ENCODE peak calls at places on chromosome 22, in seven cellular contexts. One of them, this sample, is unnamed.

GRCh38 chr22:31651667-31652066 is 10.3 kb downstream of the PISD start:
- DNase-seq in T-helper 9 cell: no peak
- DNase-seq in LoVo: no peak
- DNase-seq in CD4-positive, CD25-positive, alpha-beta regulatory T cell: no peak
- DNase-seq in T-helper 2 cell treated with Interferon-gamma antibody and Interleukin-4, amounts not matched to agents 5 μg/mL and 100 μg/mL, for 36 hours: no peak
- DNase-seq in mucosa of gallbladder: no peak
- DNase-seq in AG04449: no peak
- DNase-seq in this sample: no peak

GRCh38 chr22:23012081-23012622 is 58.2 kb upstream of the GNAZ start:
- DNase-seq in AG04449: no peak
- DNase-seq in T-helper 2 cell treated with Interferon-gamma antibody and Interleukin-4, amounts not matched to agents 5 μg/mL and 100 μg/mL, for 36 hours: peak; percentile 67
- DNase-seq in T-helper 9 cell: no peak
- DNase-seq in LoVo: no peak
- DNase-seq in CD4-positive, CD25-positive, alpha-beta regulatory T cell: peak; percentile 36
- DNase-seq in mucosa of gallbladder: no peak
- DNase-seq in this sample: no peak

GRCh38 chr22:38262051-38262795 is 10.6 kb downstream of the TMEM184B start:
- DNase-seq in T-helper 2 cell treated with Interferon-gamma antibody and Interleukin-4, amounts not matched to agents 5 μg/mL and 100 μg/mL, for 36 hours: peak; percentile 14
- DNase-seq in LoVo: no peak
- DNase-seq in T-helper 9 cell: peak; percentile 20
- DNase-seq in mucosa of gallbladder: peak; percentile 61
- DNase-seq in CD4-positive, CD25-positive, alpha-beta regulatory T cell: peak; percentile 53
- DNase-seq in AG04449: no peak
- DNase-seq in this sample: no peak

GRCh38 chr22:33114570-33114969 is 56.4 kb upstream of the SYN3 start:
- DNase-seq in CD4-positive, CD25-positive, alpha-beta regulatory T cell: no peak
- DNase-seq in LoVo: no peak
- DNase-seq in mucosa of gallbladder: no peak
- DNase-seq in T-helper 2 cell treated with Interferon-gamma antibody and Interleukin-4, amounts not matched to agents 5 μg/mL and 100 μg/mL, for 36 hours: no peak
- DNase-seq in AG04449: no peak
- DNase-seq in T-helper 9 cell: no peak
- DNase-seq in this sample: no peak

GRCh38 chr22:36454916-36455570 is 26.4 kb downstream of the TXN2 start:
- DNase-seq in AG04449: no peak
- DNase-seq in LoVo: peak; percentile 94
- DNase-seq in T-helper 9 cell: peak; percentile 95
- DNase-seq in mucosa of gallbladder: peak; percentile 95
- DNase-seq in CD4-positive, CD25-positive, alpha-beta regulatory T cell: peak; percentile 99
- DNase-seq in T-helper 2 cell treated with Interferon-gamma antibody and Interleukin-4, amounts not matched to agents 5 μg/mL and 100 μg/mL, for 36 hours: peak; percentile 95
- DNase-seq in this sample: peak; percentile 95

GRCh38 chr22:43439368-43440102 is 27.7 kb downstream of the MPPED1 start:
- DNase-seq in CD4-positive, CD25-positive, alpha-beta regulatory T cell: no peak
- DNase-seq in LoVo: no peak
- DNase-seq in mucosa of gallbladder: no peak
- DNase-seq in T-helper 9 cell: no peak
- DNase-seq in AG04449: no peak
- DNase-seq in T-helper 2 cell treated with Interferon-gamma antibody and Interleukin-4, amounts not matched to agents 5 μg/mL and 100 μg/mL, for 36 hours: no peak
- DNase-seq in this sample: no peak

GRCh38 chr22:19962246-19962908 is 20.8 kb upstream of the TXNRD2 start:
- DNase-seq in T-helper 9 cell: peak; percentile 28
- DNase-seq in LoVo: peak; percentile 41
- DNase-seq in AG04449: no peak
- DNase-seq in T-helper 2 cell treated with Interferon-gamma antibody and Interleukin-4, amounts not matched to agents 5 μg/mL and 100 μg/mL, for 36 hours: peak; percentile 39
- DNase-seq in CD4-positive, CD25-positive, alpha-beta regulatory T cell: peak; percentile 82
- DNase-seq in mucosa of gallbladder: peak; percentile 83
- DNase-seq in this sample: peak; percentile 87

GRCh38 chr22:42862045-42862734 is 5.1 kb upstream of the ARFGAP3 start:
- DNase-seq in CD4-positive, CD25-positive, alpha-beta regulatory T cell: no peak
- DNase-seq in T-helper 2 cell treated with Interferon-gamma antibody and Interleukin-4, amounts not matched to agents 5 μg/mL and 100 μg/mL, for 36 hours: no peak
- DNase-seq in mucosa of gallbladder: peak; percentile 59
- DNase-seq in T-helper 9 cell: no peak
- DNase-seq in AG04449: no peak
- DNase-seq in LoVo: peak; percentile 72
- DNase-seq in this sample: no peak

GRCh38 chr22:49183826-49184216 is 643.9 kb downstream of the BRD1 start:
- DNase-seq in T-helper 9 cell: no peak
- DNase-seq in AG04449: no peak
- DNase-seq in LoVo: no peak
- DNase-seq in T-helper 2 cell treated with Interferon-gamma antibody and Interleukin-4, amounts not matched to agents 5 μg/mL and 100 μg/mL, for 36 hours: no peak
- DNase-seq in CD4-positive, CD25-positive, alpha-beta regulatory T cell: no peak
- DNase-seq in mucosa of gallbladder: no peak
- DNase-seq in this sample: no peak

GRCh38 chr22:28116261-28116673 is 197.2 kb upstream of the PITPNB start:
- DNase-seq in T-helper 9 cell: no peak
- DNase-seq in CD4-positive, CD25-positive, alpha-beta regulatory T cell: no peak
- DNase-seq in mucosa of gallbladder: peak; percentile 63
- DNase-seq in AG04449: peak; percentile 58
- DNase-seq in LoVo: peak; percentile 14
- DNase-seq in T-helper 2 cell treated with Interferon-gamma antibody and Interleukin-4, amounts not matched to agents 5 μg/mL and 100 μg/mL, for 36 hours: no peak
- DNase-seq in this sample: peak; percentile 47

This sample was measured in ureter.